ENCODE peak calls at places on chromosomes 5 and 9, in six cellular contexts. U is aorta; B is naive thymus-derived CD4-positive, alpha-beta T cell; X is cardiac muscle cell; D is pancreas; E is left ventricle myocardium inferior. L is an unnamed sample.

GRCh38 chr5:135159626-135160025 is 125.6 kb upstream of the PITX1 start:
- DNase-seq in D (no peak), E (no peak), X (no peak), B (no peak), U (no peak), L (no peak)

GRCh38 chr9:123548749-123549545 is 192.9 kb downstream of the CRB2 start:
- DNase-seq in U (no peak), E (no peak), D (no peak), B (no peak), X (no peak), L (no peak)

GRCh38 chr9:7320139-7320538 is 479.4 kb downstream of the DMAC1 start:
- DNase-seq in E (no peak), U (no peak), X (no peak), D (no peak), B (no peak), L (no peak)

GRCh38 chr9:16029796-16030363 is 477.0 kb downstream of the CCDC171 start:
- DNase-seq in B (no peak), E (no peak), U (no peak), D (no peak), X (no peak), L (no peak)

GRCh38 chr9:81984911-81985310 is 3.7 kb upstream of the SPATA31D1 start:
- DNase-seq in X (no peak), E (no peak), B (no peak), U (no peak), D (no peak), L (no peak)

GRCh38 chr9:91419222-91420191 is 4.1 kb downstream of the NFIL3 start:
- DNase-seq in E (no peak), D (peak; percentile 73), B (no peak), X (no peak), U (peak; percentile 85), L (no peak)

GRCh38 chr5:122774861-122775712 is at the start of gene SNX2:
- DNase-seq in X (peak; percentile 96), U (peak; percentile 99), B (peak; percentile 87), D (peak; percentile 92), E (peak; percentile 96), L (peak; percentile 91)

GRCh38 chr5:177500685-177501522 is 3.5 kb upstream of the PDLIM7 start:
- DNase-seq in E (peak; percentile 92), U (peak; percentile 99), X (peak; percentile 97), D (peak; percentile 89), B (peak; percentile 87), L (peak; percentile 86)

GRCh38 chr5:88145603-88146467 is 122.8 kb downstream of the TMEM161B start:
- DNase-seq in E (no peak), D (no peak), B (no peak), U (no peak), X (peak; percentile 23), L (no peak)

GRCh38 chr9:122950263-122950662 is 9.4 kb downstream of the RABGAP1 start:
- DNase-seq in X (no peak), B (no peak), D (no peak), E (no peak), U (no peak), L (no peak)

GRCh38 chr5:52989025-52989780 is at the start of gene ITGA2:
- DNase-seq in E (peak; percentile 44), X (peak; percentile 62), D (peak; percentile 58), U (peak; percentile 82), B (peak; percentile 15), L (no peak)

GRCh38 chr9:121822093-121823085 is 171.0 kb downstream of the DAB2IP start:
- DNase-seq in X (no peak), E (no peak), D (no peak), B (no peak), U (peak; percentile 54), L (peak; percentile 68)

GRCh38 chr5:133086366-133086875 is 34.6 kb downstream of the HSPA4 start:
- DNase-seq in U (no peak), X (no peak), B (no peak), E (no peak), D (no peak), L (no peak)

GRCh38 chr9:90868555-90868954 is 66.9 kb downstream of the SYK start:
- DNase-seq in E (no peak), U (no peak), X (no peak), D (no peak), B (no peak), L (no peak)

GRCh38 chr9:129351058-129351641 is 173.1 kb upstream of the IER5L start:
- DNase-seq in U (no peak), X (peak; percentile 49), E (no peak), D (no peak), B (no peak), L (no peak)

GRCh38 chr9:129348890-129349570 is 171.0 kb upstream of the IER5L start:
- DNase-seq in U (no peak), B (no peak), D (no peak), X (no peak), E (no peak), L (no peak)

GRCh38 chr9:129351642-129352151 is 173.6 kb upstream of the IER5L start:
- DNase-seq in D (no peak), U (no peak), B (no peak), E (no peak), X (no peak), L (no peak)

GRCh38 chr9:129349571-129349947 is 171.5 kb upstream of the IER5L start:
- DNase-seq in U (no peak), B (no peak), D (no peak), X (no peak), E (no peak), L (no peak)

GRCh38 chr9:129350143-129350935 is 172.3 kb upstream of the IER5L start:
- DNase-seq in B (no peak), D (no peak), E (no peak), U (no peak), X (no peak), L (no peak)
- H3K4me1 ChIP-seq in B (no peaks in the 10 kb centered on the region), D (no peaks in the 10 kb centered on the region), E (peaks cover 21% of the 10 kb centered on the region), U (no peaks in the 10 kb centered on the region), X (peaks cover 31% of the 10 kb centered on the region), L (peaks cover 7% of the 10 kb centered on the region)

GRCh38 chr9:98869078-98869745 is 61.7 kb downstream of the GALNT12 start:
- DNase-seq in B (no peak), E (no peak), D (no peak), U (no peak), X (no peak), L (no peak)
- H3K4me1 ChIP-seq in B (no peaks in the 10 kb centered on the region), E (peaks cover 64% of the 10 kb centered on the region), D (peaks cover 8% of the 10 kb centered on the region), U (no peaks in the 10 kb centered on the region), X (no peaks in the 10 kb centered on the region), L (no peaks in the 10 kb centered on the region)

DNA sequence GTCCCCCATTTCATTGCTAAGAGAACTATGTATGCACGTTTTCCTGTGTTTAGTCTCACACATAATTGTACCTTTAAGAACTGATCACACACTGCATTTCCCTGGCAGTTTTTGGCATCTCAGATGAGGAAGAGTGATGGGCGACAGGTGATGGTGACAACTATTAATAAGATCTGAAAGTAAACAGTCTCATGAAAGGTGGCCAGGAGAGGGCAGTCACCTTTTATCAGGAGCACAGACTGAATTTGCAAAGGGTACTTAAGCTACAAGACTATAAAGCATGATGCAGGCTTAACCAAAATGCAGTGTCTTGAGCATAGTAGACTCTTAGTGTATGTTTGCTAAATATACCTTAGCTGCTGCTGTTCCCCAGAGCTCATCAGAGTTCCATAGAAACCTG is 91.5 kb downstream of the GHR start:
- DNase-seq in B (no peak), U (no peak), E (no peak), X (peak; percentile 18), D (no peak), L (peak; percentile 21)
- H3K4me1 ChIP-seq in B (no peaks in the 10 kb centered on the region), U (no peaks in the 10 kb centered on the region), E (peaks cover 53% of the 10 kb centered on the region), X (peaks cover 2% of the 10 kb centered on the region), D (peaks cover 3% of the 10 kb centered on the region), L (no peaks in the 10 kb centered on the region)

DNA sequence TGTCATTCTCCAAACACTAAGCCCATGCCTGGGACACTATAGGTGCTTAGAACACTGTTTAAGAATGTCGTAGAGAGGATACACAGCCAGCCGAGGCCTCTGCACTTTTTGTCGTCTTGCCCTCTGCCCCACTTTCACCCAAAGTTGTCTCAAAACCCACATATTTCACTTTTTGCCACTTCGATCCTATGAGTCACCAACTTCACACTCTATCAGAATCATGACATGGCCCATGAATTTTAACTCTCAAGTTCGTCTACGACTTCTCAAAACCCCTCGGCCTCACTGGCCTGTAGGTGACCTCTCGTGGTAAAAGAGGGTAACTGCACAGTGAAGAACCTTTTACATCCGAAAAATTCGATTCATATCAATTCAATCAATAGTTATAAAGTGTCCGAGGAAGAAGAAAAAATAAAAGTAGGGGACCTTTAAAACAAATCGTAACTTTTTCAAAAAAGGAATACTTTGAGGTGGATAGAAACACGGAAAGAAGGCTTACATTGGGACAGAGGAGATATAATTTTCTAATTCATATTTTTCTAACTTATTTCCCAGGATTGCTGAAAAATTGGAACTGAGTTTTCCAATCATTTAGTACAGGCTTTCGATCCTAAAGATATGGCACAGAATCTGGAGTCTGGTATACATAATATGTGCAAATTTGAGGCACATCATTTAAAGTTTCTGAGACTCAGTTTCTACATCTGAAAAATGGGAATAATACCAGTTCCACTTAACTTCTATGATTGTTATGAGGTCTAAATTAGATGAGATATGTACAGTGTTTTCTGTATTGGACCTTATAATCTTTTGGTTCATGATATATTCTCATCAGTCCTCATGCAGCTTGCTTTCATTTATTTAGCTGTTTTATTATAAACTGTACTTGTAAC is 122.6 kb downstream of the APBA1 start:
- DNase-seq in X (peak; percentile 75), D (no peak), U (no peak), E (no peak), B (peak; percentile 10), L (peak; percentile 35)
- H3K4me1 ChIP-seq in X (no peaks in the 10 kb centered on the region), D (no peaks in the 10 kb centered on the region), U (peaks cover 1% of the 10 kb centered on the region), E (peaks cover 11% of the 10 kb centered on the region), B (no peaks in the 10 kb centered on the region), L (no peaks in the 10 kb centered on the region)

DNA sequence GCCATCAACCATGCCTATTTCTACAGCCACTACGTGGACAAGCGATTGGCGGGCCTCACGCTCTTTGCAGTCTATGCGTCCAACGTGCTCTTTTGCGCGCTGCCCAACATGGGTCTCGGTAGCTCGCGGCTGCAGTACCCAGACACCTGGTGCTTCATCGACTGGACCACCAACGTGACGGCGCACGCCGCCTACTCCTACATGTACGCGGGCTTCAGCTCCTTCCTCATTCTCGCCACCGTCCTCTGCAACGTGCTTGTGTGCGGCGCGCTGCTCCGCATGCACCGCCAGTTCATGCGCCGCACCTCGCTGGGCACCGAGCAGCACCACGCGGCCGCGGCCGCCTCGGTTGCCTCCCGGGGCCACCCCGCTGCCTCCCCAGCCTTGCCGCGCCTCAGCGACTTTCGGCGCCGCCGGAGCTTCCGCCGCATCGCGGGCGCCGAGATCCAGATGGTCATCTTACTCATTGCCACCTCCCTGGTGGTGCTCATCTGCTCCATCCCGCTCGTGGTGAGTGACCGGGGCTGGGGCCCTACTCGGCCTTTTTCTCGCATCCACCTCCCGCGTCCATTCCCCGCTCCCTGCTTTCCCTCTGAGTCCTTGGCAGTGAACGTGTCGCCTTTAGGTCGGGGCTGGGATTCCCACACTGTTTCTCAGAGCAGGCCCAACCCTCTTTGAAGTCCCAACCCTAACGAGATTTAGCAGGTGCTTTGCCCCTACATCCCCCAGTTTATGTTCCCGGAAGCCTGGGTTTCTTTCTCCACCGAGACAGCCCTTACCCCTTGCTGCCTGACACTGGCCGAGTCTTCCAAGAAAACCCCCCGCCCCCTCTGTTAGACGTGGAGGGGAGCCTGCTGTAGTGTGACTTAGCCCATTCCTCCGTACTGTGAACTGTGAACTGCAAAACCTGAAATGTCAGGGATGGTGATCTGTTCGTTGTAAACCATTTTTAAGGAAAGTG is 1.9 kb downstream of the PTGER4 start:
- DNase-seq in X (peak; percentile 18), D (peak; percentile 32), U (peak; percentile 81), E (peak; percentile 27), B (peak; percentile 58), L (no peak)
- H3K4me1 ChIP-seq in X (peaks cover 13% of the 10 kb centered on the region), D (no peaks in the 10 kb centered on the region), U (no peaks in the 10 kb centered on the region), E (peaks cover 55% of the 10 kb centered on the region), B (peaks cover 11% of the 10 kb centered on the region), L (peaks cover 15% of the 10 kb centered on the region)

L was measured in OCI-LY7.